ENCODE peak calls at places on chromosomes 11 and 22, in six cellular contexts. G is fibroblast of the aortic adventitia; W is stimulated activated CD4-positive, alpha-beta T cell treated with anti-CD3 and anti-CD28 coated beads, Interleukin-15, amount 100 ng/mL, for 24 hours; H is mesothelial cell of epicardium; Y is astrocyte; Q is stimulated activated effector memory CD8-positive, alpha-beta T cell treated with anti-CD3 and anti-CD28 coated beads, Interleukin-12 subunit alpha, Interleukin-12 subunit beta, amount 100 ng/mL, for 72 hours. T is an unnamed sample.

GRCh38 chr22:33328789-33329296 is 270.7 kb upstream of the SYN3 start:
- DNase-seq in W (no peak), H (no peak), Q (no peak), G (peak), Y (peak), T (no peak)

GRCh38 chr11:29200776-29201574 is 815.9 kb downstream of the KCNA4 start:
- DNase-seq in G (no peak), H (no peak), W (no peak), Y (no peak), Q (no peak), T (no peak)

GRCh38 chr22:42180349-42180842 is 49.8 kb upstream of the CYP2D6 start:
- DNase-seq in H (no peak), Q (no peak), Y (peak), W (peak), G (peak), T (no peak)

GRCh38 chr11:133605493-133605892 is 73.2 kb upstream of the OPCML start:
- DNase-seq in W (no peak), H (no peak), Y (no peak), Q (no peak), G (no peak), T (no peak)

GRCh38 chr22:50247748-50248147 is 2.9 kb upstream of the TUBGCP6 start:
- DNase-seq in Y (no peak), W (peak), Q (peak), G (peak), H (no peak), T (peak)

GRCh38 chr11:31005202-31005601 is 364.3 kb downstream of the DCDC1 start:
- DNase-seq in G (no peak), H (no peak), Y (no peak), Q (no peak), W (no peak), T (no peak)

GRCh38 chr22:39530692-39531331 is 1.7 kb downstream of the RPS19BP1 start:
- DNase-seq in Y (no peak), H (no peak), Q (no peak), G (peak), W (peak), T (no peak)

GRCh38 chr22:36884314-36885158 is 23.7 kb downstream of the NCF4 start:
- DNase-seq in Q (no peak), W (no peak), Y (peak), H (no peak), G (peak), T (no peak)

GRCh38 chr11:128465531-128465930 is 121.8 kb downstream of the ETS1 start:
- DNase-seq in W (no peak), G (no peak), Y (no peak), H (no peak), Q (no peak), T (no peak)

T was measured in SHP77 treated with DMSO at 0.1 percent for 48 hours.